ENCODE peak calls at places on chromosomes 6 and 20, in four cellular contexts. A, W, X and M are unnamed samples.
A peak's percentile ranks its signal among the peaks of the same experiment; 100 is the strongest.

GRCh38 chr6:98287876-98288275 is 546.5 kb upstream of the POU3F2 start:
- DNase-seq in A (no peak), X (no peak), W (no peak), M (no peak)

GRCh38 chr20:25580711-25581110 is 4.6 kb downstream of the NINL start:
- DNase-seq in X (no peak), A (peak; percentile 53), W (peak; percentile 44), M (no peak)

GRCh38 chr20:3543901-3544507 is 73.2 kb downstream of the ATRN start:
- DNase-seq in X (peak; percentile 78), W (no peak), A (peak; percentile 97), M (no peak)

GRCh38 chr20:11305406-11305805 is 612.3 kb upstream of the BTBD3 start:
- DNase-seq in X (no peak), W (no peak), A (peak; percentile 63), M (no peak)

GRCh38 chr6:37155394-37156312 is 14.3 kb upstream of the PIM1 start:
- DNase-seq in X (no peak), W (no peak), A (peak; percentile 50), M (peak; percentile 53)

GRCh38 chr6:40894962-40895799 is 143.8 kb downstream of the UNC5CL start:
- DNase-seq in W (peak; percentile 64), X (peak; percentile 43), A (peak; percentile 25), M (peak; percentile 63)

GRCh38 chr20:37986873-37987601 is 46.2 kb downstream of the TTI1 start:
- DNase-seq in X (peak; percentile 80), A (peak; percentile 30), W (peak; percentile 82), M (no peak)

GRCh38 chr6:169069361-169069760 is 184.3 kb downstream of the THBS2 start:
- DNase-seq in W (no peak), X (no peak), A (peak; percentile 84), M (no peak)

GRCh38 chr20:34547844-34548613 is 10.5 kb upstream of the MAP1LC3A start:
- DNase-seq in A (no peak), X (no peak), W (no peak), M (no peak)

GRCh38 chr6:119536666-119537065 is 187.1 kb upstream of the MAN1A1 start:
- DNase-seq in A (no peak), W (no peak), X (no peak), M (no peak)
- H3K9me3 ChIP-seq in A (no peaks in the 10 kb centered on the region), W (no peaks in the 10 kb centered on the region), X (no peaks in the 10 kb centered on the region), M (no peaks in the 10 kb centered on the region)

DNA sequence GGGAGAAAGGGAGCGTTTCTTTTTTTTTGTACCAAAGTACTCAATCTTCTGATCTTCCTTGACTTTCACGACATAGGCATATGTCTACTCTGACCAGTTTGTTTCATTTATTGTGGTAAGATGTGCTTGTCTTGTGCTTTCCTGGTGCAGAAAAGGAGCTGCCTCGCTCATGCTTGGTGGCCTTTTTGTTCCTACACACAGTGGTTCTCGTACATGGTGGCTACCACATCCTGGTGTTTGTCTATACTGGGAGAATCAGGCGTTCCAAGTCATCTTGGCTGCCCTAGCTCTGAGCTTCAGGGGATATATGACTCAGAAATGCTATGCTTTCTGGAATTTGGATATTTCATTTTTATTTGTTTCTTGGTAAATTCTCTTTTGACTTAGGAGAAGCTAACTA is 31.8 kb downstream of the MYB start:
- DNase-seq in W (peak; percentile 57), X (no peak), A (peak; percentile 49), M (no peak)
- H3K4me3 ChIP-seq in W (no peak overlapping the region), X (no peak overlapping the region), A (peak overlapping the region; percentile 16), M (no peak overlapping the region)

GRCh38 chr6:134447883-134448387 is 130.0 kb upstream of the SGK1 start:
- DNase-seq in X (no peak), A (peak; percentile 95), W (peak; percentile 68), M (no peak)

GRCh38 chr6:134449004-134449403 is 131.1 kb upstream of the SGK1 start:
- DNase-seq in A (no peak), W (no peak), X (no peak), M (no peak)

GRCh38 chr6:134446901-134447300 is 129.0 kb upstream of the SGK1 start:
- DNase-seq in A (no peak), X (no peak), W (peak; percentile 46), M (no peak)

GRCh38 chr6:134447423-134447822 is 129.5 kb upstream of the SGK1 start:
- DNase-seq in W (no peak), X (no peak), A (peak; percentile 52), M (no peak)

DNA sequence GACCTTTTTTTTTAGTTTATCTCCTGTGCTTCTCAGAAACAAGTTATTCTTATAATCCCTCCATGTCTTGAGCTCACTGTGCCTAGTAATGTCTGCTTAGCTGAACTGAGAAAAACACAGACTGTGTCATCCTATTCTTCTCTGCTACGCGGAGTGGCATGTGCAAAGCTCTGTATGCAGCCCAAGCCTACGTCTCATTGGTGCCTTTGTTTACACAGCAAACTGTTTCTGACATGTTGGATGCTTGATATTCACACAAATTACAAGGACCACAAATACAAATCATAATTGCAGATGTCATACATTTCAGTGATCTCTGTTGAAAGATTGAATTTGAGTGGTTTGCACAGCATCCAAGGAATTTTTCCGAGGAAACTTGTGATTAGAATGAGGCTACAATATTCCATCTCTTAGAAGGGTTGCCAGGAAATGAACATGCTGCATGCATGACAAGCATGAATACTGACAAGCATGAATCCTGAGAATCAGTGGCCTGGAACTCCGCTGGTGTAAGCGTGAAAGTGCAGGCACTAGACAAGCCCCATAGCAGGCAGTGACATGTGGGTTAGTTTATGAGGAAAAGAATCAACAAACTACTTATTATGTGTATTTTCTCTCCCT is 128.4 kb upstream of the SGK1 start:
- DNase-seq in A (peak; percentile 74), W (peak; percentile 88), X (no peak), M (no peak)
- H3K9ac ChIP-seq in A (peak overlapping the region; percentile 44), W (no peak overlapping the region), X (no peak overlapping the region), M (no peak overlapping the region)

DNA sequence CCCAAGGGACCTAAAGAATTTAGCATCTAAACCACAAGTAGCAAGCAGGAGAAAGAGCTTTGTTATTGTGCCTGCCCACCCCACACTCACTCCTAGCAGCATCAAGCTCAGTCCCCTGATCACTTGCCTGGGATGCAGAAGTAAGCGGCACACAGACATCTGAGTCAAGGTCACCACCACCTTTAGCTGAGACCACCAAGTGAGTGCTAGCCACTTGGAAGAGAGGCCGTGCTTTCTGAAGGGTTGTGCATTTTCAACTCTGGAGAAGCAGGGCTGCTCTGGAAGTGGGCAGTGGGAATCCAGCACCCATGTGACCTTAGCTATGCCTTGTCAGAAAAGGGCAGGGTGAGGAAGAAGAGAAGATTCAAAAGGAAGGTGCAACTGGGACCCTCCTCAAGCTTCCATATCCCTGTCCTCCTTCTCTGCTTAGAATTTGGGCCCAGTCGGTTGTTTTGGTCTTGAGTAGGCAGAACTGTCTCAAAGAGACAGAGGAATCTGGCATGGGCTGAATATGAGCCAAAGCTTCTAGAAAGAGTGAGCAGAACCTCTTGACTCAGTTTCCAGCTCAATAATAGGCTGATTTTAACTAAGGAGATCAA is 6.2 kb downstream of the NR2E1 start:
- DNase-seq in X (no peak), A (no peak), W (no peak), M (no peak)
- H3K9me3 ChIP-seq in X (no peaks in the 10 kb centered on the region), A (no peaks in the 10 kb centered on the region), W (peaks cover 7% of the 10 kb centered on the region), M (no peaks in the 10 kb centered on the region)

DNA sequence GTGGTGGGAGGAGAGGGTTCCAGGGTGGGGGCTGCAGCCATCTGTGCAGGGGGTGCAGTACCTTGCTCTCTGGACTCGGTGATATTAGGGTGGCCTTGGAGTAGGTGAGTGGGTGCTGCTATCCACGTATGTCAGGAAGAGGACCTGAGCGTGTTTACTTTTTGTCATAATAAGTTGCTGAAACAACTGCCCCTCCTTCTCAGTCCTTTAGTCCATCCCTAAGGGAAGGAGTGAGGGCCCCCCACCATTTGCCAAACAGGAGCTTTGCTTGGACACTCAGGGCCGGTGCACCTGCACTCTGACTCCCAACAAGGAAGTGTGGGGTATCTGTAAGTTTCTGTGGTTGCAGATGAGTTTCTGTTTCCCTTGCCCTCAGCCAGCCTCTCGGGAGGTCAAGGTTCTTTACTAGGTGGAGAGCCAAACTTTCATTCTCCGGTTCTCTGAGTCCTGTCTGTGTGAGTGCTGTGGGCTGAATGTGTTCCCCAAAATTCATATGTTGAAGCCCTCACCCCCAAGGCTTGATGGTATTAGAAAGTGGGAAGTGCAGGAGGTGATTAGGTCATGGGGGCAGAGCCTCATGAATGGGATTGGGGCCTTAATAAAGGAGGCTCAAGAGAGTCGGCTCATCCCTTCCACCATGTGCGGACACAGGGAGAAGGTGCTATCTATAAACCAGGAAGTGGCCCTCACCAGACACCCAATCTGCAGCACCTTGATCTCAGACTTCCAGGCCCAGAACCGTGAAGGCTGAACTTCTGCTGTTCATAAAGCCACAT is 19.7 kb upstream of the CCR6 start:
- DNase-seq in W (no peak), A (no peak), X (peak; percentile 19), M (no peak)
- H3K4me3 ChIP-seq in W (no peak overlapping the region), A (no peak overlapping the region), X (peak overlapping the region; percentile 11), M (no peak overlapping the region)

DNA sequence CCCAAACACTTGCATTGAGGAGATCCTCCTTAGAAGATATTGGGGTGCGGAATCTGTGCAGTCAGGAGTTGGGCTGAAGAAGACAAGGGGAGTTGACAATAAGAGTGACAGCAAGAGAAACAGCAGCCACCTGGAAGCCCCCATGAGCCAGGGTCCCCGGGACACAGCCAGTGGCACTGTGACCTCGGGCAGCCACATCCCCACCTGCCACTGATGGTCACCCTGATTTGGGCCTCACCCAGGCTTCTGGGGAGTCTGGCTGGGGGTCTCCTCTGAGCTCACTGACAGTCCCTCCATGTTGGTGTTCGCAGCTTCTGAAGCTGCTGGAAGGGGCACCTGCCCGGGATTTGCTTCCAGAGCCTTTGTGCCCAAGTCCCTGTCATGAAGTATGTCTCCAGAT is 123.5 kb downstream of the TTLL2 start:
- DNase-seq in A (no peak), X (no peak), W (no peak), M (no peak)
- H3K9ac ChIP-seq in A (no peak overlapping the region), X (no peak overlapping the region), W (no peak overlapping the region), M (no peak overlapping the region)